ENCODE peak calls at places on chromosomes 1 and 21, in ten cellular contexts. X, E, O, N, F, G, Y, I, L and S are unnamed samples.

GRCh38 chr1:228131736-228132135 is 8.3 kb upstream of the GUK1 start:
- DNase-seq in X (no peak), E (peak), O (no peak), N (no peak), F (no peak), G (no peak), Y (no peak), I (no peak), L (no peak), S (no peak)

GRCh38 chr1:23424171-23424959 is at the start of gene TCEA3:
- DNase-seq in X (peak), E (peak), O (no peak), N (peak), F (peak), G (no peak), Y (peak), I (no peak), L (no peak), S (no peak)

GRCh38 chr21:43736224-43736883 is 17.4 kb downstream of the PDXK start:
- DNase-seq in X (no peak), E (peak), O (no peak), N (no peak), F (no peak), G (peak), Y (no peak), I (no peak), L (no peak), S (no peak)

GRCh38 chr1:21552715-21553114 is 43.5 kb downstream of the ALPL start:
- DNase-seq in X (no peak), E (no peak), O (no peak), N (no peak), F (no peak), G (peak), Y (no peak), I (no peak), L (no peak), S (no peak)

GRCh38 chr1:196373798-196374197 is 234.4 kb downstream of the KCNT2 start:
- DNase-seq in X (no peak), E (no peak), O (no peak), N (no peak), F (no peak), G (no peak), Y (no peak), I (no peak), L (no peak), S (no peak)

GRCh38 chr1:229714964-229715603 is 89.0 kb downstream of the URB2 start:
- DNase-seq in X (no peak), E (peak), O (peak), N (peak), F (no peak), G (peak), Y (no peak), I (no peak), L (no peak), S (no peak)

GRCh38 chr1:201501812-201502510 is 5.0 kb downstream of the CSRP1 start:
- DNase-seq in X (no peak), E (no peak), O (no peak), N (no peak), F (no peak), G (no peak), Y (no peak), I (no peak), L (no peak), S (peak)

GRCh38 chr1:36836196-36836883 is 198.0 kb downstream of the GRIK3 start:
- DNase-seq in X (no peak), E (no peak), O (no peak), N (no peak), F (no peak), G (no peak), Y (no peak), I (no peak), L (no peak), S (no peak)

GRCh38 chr1:209882286-209882685 is 54.5 kb downstream of the UTP25 start:
- DNase-seq in X (no peak), E (peak), O (no peak), N (no peak), F (no peak), G (no peak), Y (no peak), I (no peak), L (no peak), S (no peak)

GRCh38 chr21:44377201-44377921 is 23.9 kb downstream of the TRPM2 start:
- DNase-seq in X (peak), E (no peak), O (no peak), N (no peak), F (peak), G (no peak), Y (peak), I (no peak), L (no peak), S (peak)

GRCh38 chr1:3673381-3674099 is 21.2 kb downstream of the TP73 start:
- DNase-seq in X (peak), E (no peak), O (no peak), N (no peak), F (peak), G (no peak), Y (peak), I (no peak), L (no peak), S (no peak)

GRCh38 chr1:7388141-7388487 is 383.0 kb upstream of the VAMP3 start:
- DNase-seq in X (no peak), E (no peak), O (no peak), N (no peak), F (peak), G (no peak), Y (peak), I (no peak), L (no peak), S (no peak)

GRCh38 chr21:31316488-31317169 is 27.4 kb downstream of the TIAM1 start:
- DNase-seq in X (no peak), E (peak), O (no peak), N (no peak), F (no peak), G (peak), Y (no peak), I (no peak), L (no peak), S (no peak)

GRCh38 chr1:207049514-207049913 is 1.5 kb downstream of the YOD1 start:
- DNase-seq in X (no peak), E (no peak), O (no peak), N (no peak), F (no peak), G (no peak), Y (no peak), I (no peak), L (no peak), S (no peak)

GRCh38 chr1:63795455-63795854 is 21.6 kb downstream of the ROR1 start:
- DNase-seq in X (no peak), E (no peak), O (no peak), N (no peak), F (no peak), G (no peak), Y (no peak), I (no peak), L (no peak), S (peak)

GRCh38 chr1:12622506-12622905 is 4.5 kb upstream of the DHRS3 start:
- DNase-seq in X (no peak), E (no peak), O (no peak), N (no peak), F (peak), G (no peak), Y (no peak), I (no peak), L (no peak), S (no peak)